ENCODE peak calls at places on chromosomes 4 and X, in five cellular contexts. One of them, this sample, is unnamed.

GRCh38 chr4:173237722-173238121 is 69.1 kb downstream of the GALNT7 start:
- DNase-seq in glutamatergic neuron: no peak
- DNase-seq in A549: no peak
- DNase-seq in choroid plexus epithelial cell: no peak
- DNase-seq in cardiac muscle cell: no peak
- DNase-seq in this sample: no peak

GRCh38 chr4:64781737-64782326 is 372.6 kb upstream of the TECRL start:
- DNase-seq in glutamatergic neuron: no peak
- DNase-seq in A549: no peak
- DNase-seq in choroid plexus epithelial cell: peak
- DNase-seq in cardiac muscle cell: peak
- DNase-seq in this sample: no peak

GRCh38 chrX:42776195-42776594 is 1.8 kb downstream of the PPP1R2C start:
- DNase-seq in glutamatergic neuron: no peak
- DNase-seq in A549: no peak
- DNase-seq in choroid plexus epithelial cell: peak
- DNase-seq in cardiac muscle cell: peak
- DNase-seq in this sample: no peak

GRCh38 chr4:41600243-41600642 is 62.3 kb downstream of the LIMCH1 start:
- DNase-seq in glutamatergic neuron: no peak
- DNase-seq in A549: no peak
- DNase-seq in choroid plexus epithelial cell: no peak
- DNase-seq in cardiac muscle cell: no peak
- DNase-seq in this sample: no peak

GRCh38 chr4:39259571-39260330 is 77.4 kb downstream of the WDR19 start:
- DNase-seq in glutamatergic neuron: no peak
- DNase-seq in A549: no peak
- DNase-seq in choroid plexus epithelial cell: peak
- DNase-seq in cardiac muscle cell: peak
- DNase-seq in this sample: no peak

GRCh38 chrX:311156-312129 is 7.2 kb downstream of the GTPBP6 start:
- DNase-seq in glutamatergic neuron: no peak
- DNase-seq in A549: no peak
- DNase-seq in choroid plexus epithelial cell: no peak
- DNase-seq in cardiac muscle cell: no peak
- DNase-seq in this sample: no peak

GRCh38 chrX:53694642-53695041 is 8.1 kb upstream of the HUWE1 start:
- DNase-seq in glutamatergic neuron: no peak
- DNase-seq in A549: no peak
- DNase-seq in choroid plexus epithelial cell: no peak
- DNase-seq in cardiac muscle cell: no peak
- DNase-seq in this sample: no peak

GRCh38 chr4:132108784-132109183 is 1040.3 kb upstream of the PCDH10 start:
- DNase-seq in glutamatergic neuron: no peak
- DNase-seq in A549: no peak
- DNase-seq in choroid plexus epithelial cell: peak
- DNase-seq in cardiac muscle cell: peak
- DNase-seq in this sample: no peak

GRCh38 chrX:10589098-10589497 is 31.3 kb downstream of the MID1 start:
- DNase-seq in glutamatergic neuron: no peak
- DNase-seq in A549: no peak
- DNase-seq in choroid plexus epithelial cell: no peak
- DNase-seq in cardiac muscle cell: no peak
- DNase-seq in this sample: no peak

GRCh38 chr4:39348371-39349265 is 17.5 kb downstream of the RFC1 start:
- DNase-seq in glutamatergic neuron: no peak
- DNase-seq in A549: no peak
- DNase-seq in choroid plexus epithelial cell: peak
- DNase-seq in cardiac muscle cell: no peak
- DNase-seq in this sample: no peak

GRCh38 chr4:150010525-150011126 is 67.6 kb upstream of the DCLK2 start:
- DNase-seq in glutamatergic neuron: no peak
- DNase-seq in A549: peak
- DNase-seq in choroid plexus epithelial cell: peak
- DNase-seq in cardiac muscle cell: peak
- DNase-seq in this sample: peak

GRCh38 chr4:151436093-151436518 is 27.1 kb downstream of the FHIP1A start:
- DNase-seq in glutamatergic neuron: no peak
- DNase-seq in A549: no peak
- DNase-seq in choroid plexus epithelial cell: peak
- DNase-seq in cardiac muscle cell: no peak
- DNase-seq in this sample: no peak

GRCh38 chrX:63561425-63561824 is 210.3 kb upstream of the SPIN4 start:
- DNase-seq in glutamatergic neuron: no peak
- DNase-seq in A549: no peak
- DNase-seq in choroid plexus epithelial cell: peak
- DNase-seq in cardiac muscle cell: peak
- DNase-seq in this sample: no peak

GRCh38 chrX:82230013-82230412 is 1028.1 kb downstream of the SH3BGRL start:
- DNase-seq in glutamatergic neuron: no peak
- DNase-seq in A549: no peak
- DNase-seq in choroid plexus epithelial cell: no peak
- DNase-seq in cardiac muscle cell: no peak
- DNase-seq in this sample: no peak
- TF ChIP-seq CTCF in glutamatergic neuron: no peak
- TF ChIP-seq CTCF in A549: no peak
- TF ChIP-seq CTCF in choroid plexus epithelial cell: no peak
- TF ChIP-seq CTCF in cardiac muscle cell: no peak
- TF ChIP-seq CTCF in this sample: no peak

DNA sequence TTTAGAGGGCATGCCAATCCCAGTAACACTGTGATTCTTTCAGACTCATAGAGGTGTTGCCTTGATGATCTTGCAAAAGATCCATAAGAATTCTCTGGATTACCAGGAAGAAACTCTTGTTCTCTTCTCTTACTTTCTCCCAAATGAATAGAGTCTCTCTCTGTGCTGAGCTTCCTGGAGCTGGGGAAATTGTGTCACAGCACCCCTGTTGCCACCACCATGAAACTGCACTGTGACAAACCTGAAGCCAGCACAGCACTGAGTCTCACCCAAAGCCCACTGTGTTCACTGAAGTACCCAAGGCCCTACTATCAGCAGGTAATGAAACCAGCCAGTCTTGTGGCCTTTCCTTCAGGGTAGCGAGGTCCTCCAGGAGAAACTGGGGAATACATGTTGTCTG is 332.7 kb upstream of the FGF16 start:
- DNase-seq in glutamatergic neuron: no peak
- DNase-seq in A549: no peak
- DNase-seq in choroid plexus epithelial cell: no peak
- DNase-seq in cardiac muscle cell: no peak
- DNase-seq in this sample: no peak
- TF ChIP-seq CTCF in glutamatergic neuron: no peak
- TF ChIP-seq CTCF in A549: no peak
- TF ChIP-seq CTCF in choroid plexus epithelial cell: no peak
- TF ChIP-seq CTCF in cardiac muscle cell: no peak
- TF ChIP-seq CTCF in this sample: no peak

GRCh38 chr4:161642708-161643107 is 521.1 kb downstream of the FSTL5 start:
- DNase-seq in glutamatergic neuron: no peak
- DNase-seq in A549: no peak
- DNase-seq in choroid plexus epithelial cell: peak
- DNase-seq in cardiac muscle cell: peak
- DNase-seq in this sample: no peak
- TF ChIP-seq CTCF in glutamatergic neuron: peak
- TF ChIP-seq CTCF in A549: peak
- TF ChIP-seq CTCF in choroid plexus epithelial cell: peak
- TF ChIP-seq CTCF in cardiac muscle cell: no peak
- TF ChIP-seq CTCF in this sample: no peak

GRCh38 chrX:135112096-135112729 is 8.1 kb downstream of the ETDB start:
- DNase-seq in glutamatergic neuron: no peak
- DNase-seq in A549: peak
- DNase-seq in choroid plexus epithelial cell: peak
- DNase-seq in cardiac muscle cell: peak
- DNase-seq in this sample: peak
- TF ChIP-seq CTCF in glutamatergic neuron: peak
- TF ChIP-seq CTCF in A549: peak
- TF ChIP-seq CTCF in choroid plexus epithelial cell: peak
- TF ChIP-seq CTCF in cardiac muscle cell: peak
- TF ChIP-seq CTCF in this sample: peak

GRCh38 chrX:134760671-134761070 is 102.4 kb upstream of the PLAC1 start:
- DNase-seq in glutamatergic neuron: no peak
- DNase-seq in A549: no peak
- DNase-seq in choroid plexus epithelial cell: no peak
- DNase-seq in cardiac muscle cell: peak
- DNase-seq in this sample: no peak

GRCh38 chrX:134761788-134762187 is 103.5 kb upstream of the PLAC1 start:
- DNase-seq in glutamatergic neuron: no peak
- DNase-seq in A549: no peak
- DNase-seq in choroid plexus epithelial cell: peak
- DNase-seq in cardiac muscle cell: peak
- DNase-seq in this sample: no peak

GRCh38 chrX:134758652-134759051 is 100.4 kb upstream of the PLAC1 start:
- DNase-seq in glutamatergic neuron: no peak
- DNase-seq in A549: no peak
- DNase-seq in choroid plexus epithelial cell: no peak
- DNase-seq in cardiac muscle cell: no peak
- DNase-seq in this sample: no peak

DNA sequence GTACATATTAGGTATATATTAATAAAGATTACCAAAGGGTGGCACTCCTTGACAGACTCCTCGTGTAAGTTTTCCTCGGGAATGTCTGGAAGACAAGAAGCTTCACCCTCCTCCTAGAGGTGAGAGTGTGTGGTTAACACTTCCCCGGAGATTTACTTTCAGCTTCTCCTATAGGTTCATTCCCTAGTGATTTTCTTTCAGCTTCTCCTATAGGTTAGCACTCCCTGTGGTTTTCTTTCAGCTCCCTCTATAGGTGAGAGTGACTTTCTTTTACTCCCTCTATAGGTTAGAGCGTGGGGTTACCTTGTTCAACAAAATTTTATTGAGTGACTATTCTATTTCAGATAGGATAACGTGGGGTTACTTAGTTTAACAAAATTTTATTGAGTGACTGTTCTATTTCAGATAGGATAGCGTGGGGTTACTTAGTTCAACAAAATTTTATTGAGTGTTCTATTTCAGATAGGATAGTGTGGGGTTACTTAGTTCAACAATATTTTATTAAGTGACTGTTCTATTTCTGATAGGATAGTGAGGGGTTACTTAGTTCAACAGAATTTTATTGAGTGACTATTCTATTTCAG is 106.0 kb upstream of the PLAC1 start:
- DNase-seq in glutamatergic neuron: no peak
- DNase-seq in A549: peak
- DNase-seq in choroid plexus epithelial cell: peak
- DNase-seq in cardiac muscle cell: peak
- DNase-seq in this sample: no peak
- TF ChIP-seq CTCF in glutamatergic neuron: no peak
- TF ChIP-seq CTCF in A549: peak
- TF ChIP-seq CTCF in choroid plexus epithelial cell: peak
- TF ChIP-seq CTCF in cardiac muscle cell: peak
- TF ChIP-seq CTCF in this sample: no peak

DNA sequence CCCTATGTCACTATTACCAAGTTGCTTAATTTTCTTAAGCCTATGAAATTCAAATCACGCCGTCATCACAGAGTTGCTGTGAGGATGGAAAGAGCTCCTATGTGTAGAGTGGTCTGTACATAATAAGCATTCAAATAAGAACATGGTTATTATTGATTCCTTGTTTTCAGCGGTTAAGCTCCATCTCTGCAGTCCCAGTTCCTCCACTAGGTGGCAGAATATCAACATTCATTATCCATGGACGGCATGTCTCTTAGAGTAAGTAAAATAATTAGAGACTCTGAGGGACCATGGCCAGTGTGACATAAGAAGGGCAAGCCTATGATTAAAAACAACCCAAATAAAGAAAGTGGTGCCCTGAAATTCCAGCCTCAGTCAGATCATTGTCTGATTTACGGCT is 132.5 kb upstream of the NHS start:
- DNase-seq in glutamatergic neuron: peak
- DNase-seq in A549: no peak
- DNase-seq in choroid plexus epithelial cell: peak
- DNase-seq in cardiac muscle cell: peak
- DNase-seq in this sample: peak
- TF ChIP-seq CTCF in glutamatergic neuron: peak
- TF ChIP-seq CTCF in A549: peak
- TF ChIP-seq CTCF in choroid plexus epithelial cell: peak
- TF ChIP-seq CTCF in cardiac muscle cell: peak
- TF ChIP-seq CTCF in this sample: peak

GRCh38 chr4:8398347-8398746 is 42.2 kb downstream of the ACOX3 start:
- DNase-seq in glutamatergic neuron: no peak
- DNase-seq in A549: no peak
- DNase-seq in choroid plexus epithelial cell: no peak
- DNase-seq in cardiac muscle cell: no peak
- DNase-seq in this sample: no peak
- TF ChIP-seq CTCF in glutamatergic neuron: no peak
- TF ChIP-seq CTCF in A549: no peak
- TF ChIP-seq CTCF in choroid plexus epithelial cell: no peak
- TF ChIP-seq CTCF in cardiac muscle cell: no peak
- TF ChIP-seq CTCF in this sample: no peak

DNA sequence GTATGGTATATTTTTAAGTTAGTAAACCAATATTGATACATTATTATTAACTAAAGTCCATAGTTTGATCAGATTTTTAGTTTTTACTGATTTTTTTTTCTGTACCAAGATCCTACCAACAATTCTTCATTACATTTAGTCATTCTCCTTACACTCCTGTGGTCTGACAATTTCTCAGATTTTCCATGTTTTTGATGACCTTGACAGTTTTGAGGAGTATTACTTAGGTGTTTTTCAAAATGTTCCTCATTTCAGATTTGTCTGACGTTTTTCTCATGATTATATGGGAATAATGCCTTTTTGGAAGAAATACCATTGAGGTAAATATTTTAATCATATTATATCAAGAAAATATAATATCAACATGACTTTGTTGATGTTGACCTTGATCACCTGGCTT is 423.8 kb downstream of the PPP4R3C start:
- DNase-seq in glutamatergic neuron: no peak
- DNase-seq in A549: no peak
- DNase-seq in choroid plexus epithelial cell: no peak
- DNase-seq in cardiac muscle cell: no peak
- DNase-seq in this sample: no peak
- TF ChIP-seq CTCF in glutamatergic neuron: no peak
- TF ChIP-seq CTCF in A549: no peak
- TF ChIP-seq CTCF in choroid plexus epithelial cell: no peak
- TF ChIP-seq CTCF in cardiac muscle cell: no peak
- TF ChIP-seq CTCF in this sample: no peak

GRCh38 chrX:151711787-151712186 is 4.0 kb upstream of the FATE1 start:
- DNase-seq in glutamatergic neuron: no peak
- DNase-seq in A549: no peak
- DNase-seq in choroid plexus epithelial cell: no peak
- DNase-seq in cardiac muscle cell: no peak
- DNase-seq in this sample: no peak

GRCh38 chrX:151714367-151714766 is 1.5 kb upstream of the FATE1 start:
- DNase-seq in glutamatergic neuron: no peak
- DNase-seq in A549: no peak
- DNase-seq in choroid plexus epithelial cell: no peak
- DNase-seq in cardiac muscle cell: no peak
- DNase-seq in this sample: no peak

GRCh38 chrX:151712253-151712652 is 3.6 kb upstream of the FATE1 start:
- DNase-seq in glutamatergic neuron: no peak
- DNase-seq in A549: no peak
- DNase-seq in choroid plexus epithelial cell: no peak
- DNase-seq in cardiac muscle cell: no peak
- DNase-seq in this sample: no peak

GRCh38 chrX:151715735-151716134 is at the start of gene FATE1:
- DNase-seq in glutamatergic neuron: no peak
- DNase-seq in A549: no peak
- DNase-seq in choroid plexus epithelial cell: no peak
- DNase-seq in cardiac muscle cell: no peak
- DNase-seq in this sample: no peak

GRCh38 chrX:151713859-151714258 is 2.0 kb upstream of the FATE1 start:
- DNase-seq in glutamatergic neuron: peak
- DNase-seq in A549: peak
- DNase-seq in choroid plexus epithelial cell: peak
- DNase-seq in cardiac muscle cell: peak
- DNase-seq in this sample: peak
- TF ChIP-seq CTCF in glutamatergic neuron: peak
- TF ChIP-seq CTCF in A549: peak
- TF ChIP-seq CTCF in choroid plexus epithelial cell: peak
- TF ChIP-seq CTCF in cardiac muscle cell: peak
- TF ChIP-seq CTCF in this sample: peak